ENCODE peak calls at places on chromosomes 13 and 19, in four cellular contexts. E is cardiac muscle cell, G is pancreas, W is colonic mucosa. C is an unnamed sample.

GRCh38 chr19:16859626-16860025 is 29.2 kb upstream of the F2RL3 start:
- DNase-seq in W (no peak), E (no peak), G (no peak), C (no peak)

GRCh38 chr19:39941615-39942507 is 7.4 kb upstream of the FCGBP start:
- DNase-seq in G (no peak), W (no peak), E (no peak), C (peak; percentile 53)

GRCh38 chr13:50712469-50712868 is 131.0 kb downstream of the DLEU7 start:
- DNase-seq in W (no peak), E (no peak), G (no peak), C (no peak)

GRCh38 chr13:23790591-23791170 is 98.5 kb downstream of the MIPEP start:
- DNase-seq in E (no peak), G (no peak), W (no peak), C (no peak)

GRCh38 chr13:89363144-89363543 is 1692.0 kb downstream of the SLITRK5 start:
- DNase-seq in W (no peak), G (no peak), E (no peak), C (peak; percentile 38)

GRCh38 chr19:45468159-45468651 is 409 bp downstream of the FOSB start:
- DNase-seq in E (peak; percentile 44), W (peak; percentile 49), G (no peak), C (peak; percentile 62)

GRCh38 chr19:38656171-38656981 is 8.9 kb downstream of the ACTN4 start:
- DNase-seq in E (no peak), W (no peak), G (no peak), C (no peak)

GRCh38 chr13:44622259-44622658 is 46.1 kb upstream of the TSC22D1 start:
- DNase-seq in W (no peak), E (no peak), G (no peak), C (no peak)

GRCh38 chr13:68584776-68585175 is 1354.6 kb upstream of the PCDH9 start:
- DNase-seq in W (no peak), E (no peak), G (no peak), C (no peak)

GRCh38 chr13:94921181-94921580 is 208.8 kb upstream of the SOX21 start:
- DNase-seq in E (no peak), G (no peak), W (no peak), C (no peak)

GRCh38 chr19:55633866-55634265 is 6.9 kb upstream of the ZNF580 start:
- DNase-seq in E (no peak), W (no peak), G (no peak), C (no peak)

GRCh38 chr13:30325668-30326067 is 18.3 kb upstream of the KATNAL1 start:
- DNase-seq in E (no peak), W (no peak), G (no peak), C (no peak)

GRCh38 chr19:47158879-47159509 is 28.4 kb downstream of the SAE1 start:
- DNase-seq in W (no peak), G (no peak), E (no peak), C (no peak)

GRCh38 chr13:102870677-102871415 is 25.0 kb downstream of the ERCC5 start:
- DNase-seq in E (peak; percentile 82), G (peak; percentile 26), W (peak; percentile 50), C (no peak)

DNA sequence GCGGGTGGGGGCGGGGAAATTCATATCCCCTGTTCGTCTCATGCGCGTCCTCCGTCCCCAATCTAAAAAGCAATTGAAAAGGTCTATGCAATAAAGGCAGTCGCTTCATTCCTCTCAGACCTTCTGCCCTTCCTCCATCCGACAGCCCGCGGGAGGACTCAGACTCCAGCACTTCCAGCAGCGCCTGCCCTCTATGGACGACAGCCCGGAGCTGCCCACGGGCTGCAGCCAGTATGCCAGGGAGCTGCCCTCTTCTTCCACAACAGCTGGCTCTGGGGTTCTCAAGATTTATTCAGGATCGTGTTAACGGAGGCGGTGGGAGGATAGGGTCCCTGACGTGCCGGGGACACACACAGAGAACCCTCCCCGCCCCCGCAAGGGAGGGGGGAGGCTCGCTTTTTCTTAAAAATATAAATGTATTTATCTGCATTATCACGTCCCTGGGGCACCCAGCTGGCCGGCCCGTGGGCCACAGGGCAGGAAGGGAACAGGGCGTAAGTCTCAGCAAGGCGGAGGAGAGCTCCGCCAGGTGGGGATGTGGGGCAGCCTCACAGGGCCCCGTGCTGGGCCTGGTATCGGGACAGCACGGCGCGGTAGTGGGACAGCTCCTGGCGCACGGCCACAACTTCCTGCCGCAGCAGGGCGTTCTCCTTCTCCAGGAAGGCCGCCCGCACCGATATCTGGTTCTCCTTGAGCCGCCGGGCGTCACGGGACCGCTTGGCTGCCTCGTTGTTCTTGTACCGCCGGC is 6.7 kb downstream of the DBP start:
- DNase-seq in G (no peak), W (peak; percentile 69), E (peak; percentile 53), C (peak; percentile 85)
- TF ChIP-seq CTCF in G (no peak), W (no peak), E (no peak), C (no peak)

GRCh38 chr19:11166281-11167142 is 10.9 kb upstream of the SPC24 start:
- DNase-seq in E (no peak), G (no peak), W (no peak), C (no peak)

GRCh38 chr19:11168568-11168967 is 13.0 kb upstream of the SPC24 start:
- DNase-seq in W (no peak), G (no peak), E (no peak), C (no peak)

GRCh38 chr19:11164278-11164677 is 8.7 kb upstream of the SPC24 start:
- DNase-seq in W (no peak), E (peak; percentile 40), G (no peak), C (no peak)

GRCh38 chr19:11165486-11166030 is 10.0 kb upstream of the SPC24 start:
- DNase-seq in E (no peak), G (no peak), W (no peak), C (no peak)

DNA sequence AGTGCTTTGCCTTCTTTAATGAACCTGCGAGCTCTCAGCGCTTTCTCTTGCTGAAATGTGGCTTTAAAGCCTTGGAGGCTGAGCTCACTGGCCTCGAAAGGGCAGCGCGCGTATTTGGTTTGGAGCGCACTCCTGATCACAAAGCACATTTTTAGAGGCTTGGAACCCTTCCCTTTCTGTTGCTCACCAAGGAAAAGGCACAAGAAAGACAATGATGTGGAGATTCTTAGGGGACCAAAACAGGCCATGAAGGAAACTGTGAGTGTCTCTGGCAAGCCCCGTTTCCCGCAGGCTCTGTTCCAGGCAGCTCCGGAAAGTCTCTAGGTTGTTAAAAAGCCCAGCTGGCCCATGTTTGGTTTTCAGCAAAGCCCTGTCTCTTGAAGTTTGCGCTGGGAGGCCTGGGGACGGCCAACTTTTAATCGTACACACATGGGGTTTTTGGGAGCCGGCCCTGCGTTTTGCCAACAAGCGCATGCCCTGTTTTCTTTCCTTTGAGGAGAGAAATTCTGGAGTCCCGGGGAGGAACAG is 9.4 kb upstream of the SPC24 start:
- DNase-seq in G (no peak), E (no peak), W (peak; percentile 62), C (peak; percentile 71)
- H3K4me3 ChIP-seq in G (no peak overlapping the region), E (no peak overlapping the region), W (no peak overlapping the region), C (no peak overlapping the region)

GRCh38 chr19:43780706-43781525 is at the start of gene KCNN4:
- DNase-seq in W (peak; percentile 81), E (no peak), G (no peak), C (peak; percentile 79)

GRCh38 chr19:43779147-43779819 is 1.5 kb downstream of the KCNN4 start:
- DNase-seq in G (no peak), E (no peak), W (peak; percentile 82), C (peak; percentile 84)

GRCh38 chr19:43781630-43782310 is 997 bp upstream of the KCNN4 start:
- DNase-seq in W (no peak), G (no peak), E (no peak), C (no peak)

GRCh38 chr19:43778651-43779050 is 2.1 kb downstream of the KCNN4 start:
- DNase-seq in W (peak; percentile 54), G (no peak), E (no peak), C (no peak)

DNA sequence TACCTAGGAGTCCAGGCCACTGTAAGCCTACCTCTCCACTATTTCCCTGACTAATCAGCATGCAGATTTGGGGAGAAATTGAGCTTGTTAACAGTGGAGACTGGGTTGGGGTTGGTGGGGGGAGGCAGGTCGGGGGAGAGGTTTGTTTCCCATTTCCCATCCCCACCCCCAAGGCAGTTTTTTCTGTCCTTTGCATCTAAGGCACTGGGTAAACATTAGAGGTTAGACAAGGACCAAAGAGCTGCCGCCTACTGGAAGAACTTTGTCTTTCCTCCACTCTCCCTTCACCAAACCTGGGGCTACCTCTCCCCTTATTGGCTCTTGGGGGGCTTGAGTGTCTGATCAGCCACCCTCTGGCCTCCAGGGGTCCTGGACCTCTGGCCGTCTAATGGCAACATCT is 953 bp downstream of the KCNN4 start:
- DNase-seq in E (no peak), W (peak; percentile 71), G (no peak), C (peak; percentile 66)
- TF ChIP-seq CTCF in E (peak; percentile 5), W (peak; percentile 16), G (no peak), C (no peak)

DNA sequence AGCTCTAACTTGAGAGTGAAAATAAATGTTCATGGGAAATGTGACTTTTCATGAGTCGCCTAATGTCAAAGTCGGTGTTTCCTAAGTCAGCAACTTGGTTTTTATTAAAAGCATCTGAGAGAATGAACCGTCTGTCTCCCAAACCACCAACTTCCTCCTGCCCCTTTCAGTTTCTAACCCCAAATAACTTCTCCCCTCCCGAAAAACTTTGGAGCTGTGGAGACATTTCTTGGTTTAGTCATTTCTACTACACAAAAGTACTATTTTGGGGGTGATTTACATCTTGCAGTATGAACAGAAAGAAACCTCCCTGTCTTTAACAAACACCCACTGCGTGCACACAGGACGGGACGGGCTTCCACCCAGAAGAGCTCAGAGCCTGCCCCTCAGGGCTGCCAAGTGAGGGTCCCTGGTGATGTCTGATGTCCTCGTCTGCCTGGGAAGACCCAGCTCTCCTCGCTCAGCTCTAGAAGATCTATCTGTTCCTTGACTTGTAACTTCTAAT is 65.0 kb downstream of the RASA3 start:
- DNase-seq in G (no peak), E (no peak), W (no peak), C (no peak)
- H3K4me3 ChIP-seq in G (no peak overlapping the region), E (no peak overlapping the region), W (no peak overlapping the region), C (no peak overlapping the region)

GRCh38 chr19:3683405-3683865 is 16.8 kb downstream of the PIP5K1C start:
- DNase-seq in W (no peak), E (no peak), G (no peak), C (no peak)

GRCh38 chr19:3682741-3683404 is 17.4 kb downstream of the PIP5K1C start:
- DNase-seq in W (no peak), G (no peak), E (no peak), C (no peak)

GRCh38 chr19:3683866-3684816 is 16.1 kb downstream of the PIP5K1C start:
- DNase-seq in W (no peak), G (no peak), E (no peak), C (no peak)

GRCh38 chr19:3687393-3687773 is 12.9 kb downstream of the PIP5K1C start:
- DNase-seq in E (no peak), W (no peak), G (no peak), C (no peak)

GRCh38 chr19:3684817-3685410 is 15.4 kb downstream of the PIP5K1C start:
- DNase-seq in W (no peak), G (no peak), E (no peak), C (no peak)
- TF ChIP-seq CTCF in W (no peak), G (no peak), E (no peak), C (no peak)